ENCODE peak calls at places on chromosomes 13 and 19, in five cellular contexts. N is fibroblast of lung, X is psoas muscle, R is fibroblast of mammary gland, O is bronchial epithelial cell. E is an unnamed sample.

GRCh38 chr13:95644611-95645052 is at the start of gene DZIP1:
- DNase-seq in N (peak; percentile 87), X (peak; percentile 77), R (peak; percentile 83), O (peak; percentile 32), E (peak; percentile 89)

GRCh38 chr13:54241719-54242118 is 1213.1 kb downstream of the OLFM4 start:
- DNase-seq in N (no peak), X (no peak), R (no peak), O (peak; percentile 8), E (no peak)

GRCh38 chr13:83839158-83839557 is 43.1 kb downstream of the SLITRK1 start:
- DNase-seq in N (no peak), X (no peak), R (no peak), O (no peak), E (no peak)

GRCh38 chr13:110106726-110107125 is 200.2 kb downstream of the COL4A1 start:
- DNase-seq in N (peak; percentile 41), X (no peak), R (no peak), O (no peak), E (no peak)

GRCh38 chr13:25756916-25757315 is 294.9 kb downstream of the SHISA2 start:
- DNase-seq in N (no peak), X (no peak), R (no peak), O (no peak), E (no peak)

GRCh38 chr13:49993666-49994065 is 3.2 kb upstream of the TRIM13 start:
- DNase-seq in N (no peak), X (no peak), R (no peak), O (no peak), E (no peak)

GRCh38 chr13:98999635-98999952 is 21.7 kb upstream of the DOCK9 start:
- DNase-seq in N (peak; percentile 46), X (no peak), R (peak; percentile 19), O (no peak), E (peak; percentile 67)

GRCh38 chr13:36750946-36751345 is 68.1 kb upstream of the RFXAP start:
- DNase-seq in N (no peak), X (no peak), R (no peak), O (no peak), E (no peak)

GRCh38 chr19:21568816-21569496 is 63.6 kb downstream of the ZNF429 start:
- DNase-seq in N (peak; percentile 92), X (peak; percentile 81), R (peak; percentile 70), O (peak; percentile 66), E (peak; percentile 56)

GRCh38 chr13:94761407-94761806 is 49.1 kb upstream of the SOX21 start:
- DNase-seq in N (no peak), X (no peak), R (no peak), O (no peak), E (no peak)

GRCh38 chr13:108534728-108535127 is 94.7 kb upstream of the MYO16 start:
- DNase-seq in N (no peak), X (no peak), R (no peak), O (no peak), E (no peak)

GRCh38 chr13:44259045-44260042 is 114.3 kb upstream of the SERP2 start:
- DNase-seq in N (peak; percentile 45), X (peak; percentile 41), R (peak; percentile 61), O (peak; percentile 74), E (peak; percentile 48)

GRCh38 chr13:62678039-62678438 is 1262.4 kb upstream of the PCDH20 start:
- DNase-seq in N (peak; percentile 7), X (no peak), R (no peak), O (no peak), E (peak; percentile 8)

GRCh38 chr13:71169125-71169524 is 697.9 kb downstream of the DACH1 start:
- DNase-seq in N (peak; percentile 47), X (no peak), R (no peak), O (no peak), E (no peak)

GRCh38 chr13:76425930-76426329 is 460.3 kb downstream of the KCTD12 start:
- DNase-seq in N (peak; percentile 93), X (no peak), R (peak; percentile 95), O (peak; percentile 49), E (peak; percentile 85)

GRCh38 chr13:99522288-99522687 is 21.0 kb downstream of the TM9SF2 start:
- DNase-seq in N (no peak), X (no peak), R (no peak), O (no peak), E (no peak)

GRCh38 chr19:28956421-28956820 is 256.5 kb downstream of the UQCRFS1 start:
- DNase-seq in N (no peak), X (no peak), R (no peak), O (no peak), E (no peak)

GRCh38 chr19:597406-598315 is 8.0 kb downstream of the HCN2 start:
- DNase-seq in N (no peak), X (no peak), R (no peak), O (no peak), E (no peak)

GRCh38 chr13:73212482-73212881 is 153.7 kb downstream of the KLF5 start:
- DNase-seq in N (no peak), X (no peak), R (no peak), O (no peak), E (peak; percentile 18)

GRCh38 chr13:26515721-26516120 is 41.8 kb upstream of the WASF3 start:
- DNase-seq in N (no peak), X (no peak), R (no peak), O (no peak), E (no peak)

GRCh38 chr19:10617409-10618121 is 7.8 kb upstream of the SLC44A2 start:
- DNase-seq in N (peak; percentile 34), X (no peak), R (peak; percentile 64), O (peak; percentile 89), E (peak; percentile 55)

GRCh38 chr13:68291595-68291994 is 1061.5 kb upstream of the PCDH9 start:
- DNase-seq in N (no peak), X (no peak), R (no peak), O (no peak), E (no peak)

GRCh38 chr13:48531416-48532145 is 1.3 kb downstream of the RCBTB2 start:
- DNase-seq in N (no peak), X (no peak), R (no peak), O (peak; percentile 45), E (no peak)

GRCh38 chr13:76965759-76966421 is 17.6 kb downstream of the ACOD1 start:
- DNase-seq in N (peak; percentile 88), X (peak; percentile 25), R (peak; percentile 73), O (peak; percentile 58), E (peak; percentile 93)

DNA sequence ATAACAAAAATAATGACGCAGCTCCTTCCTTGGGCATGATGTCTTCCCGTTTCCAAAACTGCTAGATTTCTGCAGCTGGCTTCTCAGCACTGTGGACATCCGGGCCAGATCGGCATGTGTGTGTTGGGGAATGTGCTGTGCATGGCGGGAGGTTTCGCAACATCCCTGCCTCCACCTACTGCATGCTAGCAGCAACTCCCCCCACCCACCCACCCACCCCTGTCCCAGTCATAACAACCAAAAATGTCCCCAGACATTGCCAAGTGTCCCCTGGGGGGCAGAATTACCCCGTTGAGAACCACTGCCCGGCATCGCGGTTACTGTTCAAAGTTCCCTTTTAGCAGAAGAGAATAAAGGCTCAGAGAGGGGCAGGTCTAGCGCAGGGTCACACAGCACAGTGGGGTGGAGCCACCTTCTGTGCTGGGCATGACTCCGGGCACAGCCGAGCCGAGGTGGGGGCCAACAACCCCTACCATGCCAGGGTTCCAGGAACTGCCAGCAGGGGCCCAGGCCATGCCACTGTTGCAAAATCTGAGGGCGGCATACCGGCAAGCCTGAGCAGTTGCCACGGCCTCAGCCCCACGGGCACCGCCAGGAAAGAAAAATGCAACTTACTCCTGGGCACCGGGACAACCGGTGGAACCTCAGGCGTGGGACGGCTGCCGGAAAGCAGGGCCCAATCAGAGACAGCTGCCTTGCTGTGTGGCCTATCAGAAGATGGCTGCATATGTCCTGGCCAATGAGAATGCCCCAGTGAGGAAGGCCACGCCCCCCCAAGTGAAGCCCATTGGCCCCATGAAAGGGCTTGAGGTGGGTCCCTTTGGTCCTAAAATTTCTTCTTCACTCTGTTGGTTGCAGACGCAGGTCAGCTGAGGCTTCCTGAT is 22.5 kb upstream of the NFIC start:
- DNase-seq in N (peak; percentile 92), X (peak; percentile 87), R (peak; percentile 92), O (peak; percentile 74), E (peak; percentile 89)
- H3K4me3 ChIP-seq in N (peak overlapping the region; percentile 27), X (peak overlapping the region; percentile 44), R (peak overlapping the region; percentile 45), O (no peak overlapping the region), E (no peak overlapping the region)

DNA sequence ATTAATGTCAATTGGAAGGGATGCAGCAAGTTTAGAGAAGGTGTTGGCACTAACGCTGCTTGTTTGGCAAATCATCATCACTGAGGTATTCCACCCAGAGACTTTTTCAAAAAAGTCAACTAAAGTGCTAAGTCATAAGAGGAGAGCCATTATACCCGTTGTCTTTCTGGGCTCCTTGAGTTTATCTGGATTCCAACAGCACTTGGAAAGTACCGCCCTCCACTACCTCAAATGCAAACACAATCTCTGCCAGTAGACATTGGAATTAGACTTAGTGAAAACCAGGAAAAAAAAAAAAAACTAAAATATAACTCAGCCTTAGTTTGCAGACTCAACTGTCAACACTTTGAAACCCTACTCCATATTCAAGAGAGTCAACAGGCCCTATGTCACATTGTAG is 266.0 kb downstream of the ITGBL1 start:
- DNase-seq in N (no peak), X (no peak), R (no peak), O (no peak), E (no peak)
- TF ChIP-seq CTCF in N (no peak), X (no peak), R (no peak), O (no peak), E (no peak)

DNA sequence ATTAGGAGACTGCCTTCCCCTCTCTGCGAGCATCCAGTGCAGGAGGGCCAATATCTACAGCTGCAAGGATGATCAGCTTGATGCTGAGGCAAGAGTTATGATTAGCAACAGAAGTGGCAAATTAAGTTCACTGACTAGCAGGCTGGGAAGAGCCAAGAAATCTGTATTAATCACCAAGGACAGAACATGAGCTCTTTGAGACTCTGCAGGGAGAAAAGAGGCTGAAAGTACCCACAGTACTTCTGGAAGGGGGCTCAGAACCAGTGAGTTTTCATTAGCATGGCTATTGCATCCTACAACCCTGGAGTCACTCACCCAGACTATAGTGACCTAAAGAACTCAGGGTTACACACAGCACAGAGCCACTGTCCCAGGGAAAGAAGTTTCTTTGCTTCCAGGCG is 25.9 kb upstream of the MEDAG start:
- DNase-seq in N (peak; percentile 76), X (no peak), R (peak; percentile 92), O (no peak), E (peak; percentile 64)
- H3K4me3 ChIP-seq in N (peak overlapping the region; percentile 1), X (no peak overlapping the region), R (no peak overlapping the region), O (no peak overlapping the region), E (no peak overlapping the region)

DNA sequence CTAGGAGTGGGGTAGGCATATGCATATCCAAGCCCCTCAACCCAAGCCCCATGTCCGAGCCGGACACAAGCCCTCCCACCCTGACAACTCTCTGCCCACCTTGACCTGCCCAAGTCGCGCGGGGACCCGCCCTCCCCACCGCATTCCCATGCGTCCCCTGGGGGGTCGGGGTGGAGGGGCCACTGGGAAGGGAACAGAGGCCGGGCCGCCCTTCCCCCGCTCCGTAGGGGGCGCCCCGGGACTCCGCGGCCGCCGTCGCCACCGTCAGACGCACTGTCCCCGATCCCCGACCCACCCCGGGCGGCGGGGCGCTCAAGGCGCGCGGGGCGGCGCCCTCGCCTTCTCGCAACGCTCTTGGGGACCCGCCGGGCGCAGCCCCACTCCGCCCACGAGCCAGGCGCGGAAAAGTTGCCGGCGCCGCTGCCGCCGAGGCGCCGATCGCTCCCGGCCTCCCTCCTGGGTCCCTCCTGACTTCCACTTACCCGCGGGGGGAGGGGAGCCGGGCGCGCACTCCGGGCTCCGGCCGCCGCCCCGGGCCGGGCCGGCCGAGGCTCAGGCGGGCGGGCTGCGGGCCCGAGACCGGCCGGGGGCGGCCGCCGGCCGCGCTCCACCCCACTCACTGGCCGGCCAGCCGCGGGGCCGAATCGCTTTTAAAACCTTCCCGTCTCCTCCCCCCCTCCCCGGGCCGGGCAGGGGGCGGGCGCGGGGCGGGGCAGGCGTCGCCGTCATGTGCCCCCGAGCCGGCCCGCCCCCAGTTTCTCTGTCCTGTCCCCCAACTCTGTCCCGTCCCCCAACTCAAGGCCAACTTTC is 34.4 kb upstream of the NANOS3 start:
- DNase-seq in N (peak; percentile 72), X (peak; percentile 91), R (peak; percentile 57), O (no peak), E (peak; percentile 78)
- TF ChIP-seq CTCF in N (no peak), X (no peak), R (no peak), O (no peak), E (no peak)

E was measured in choroid plexus epithelial cell.